ENCODE peak calls at places on chromosomes 2 and 18, in six cellular contexts. G, V, U, P, F and T are unnamed samples.

GRCh38 chr2:171136024-171136423 is 24.7 kb downstream of the TLK1 start:
- DNase-seq in U (no peak), V (no peak), P (no peak), G (no peak), F (no peak), T (no peak)

GRCh38 chr2:10129490-10129889 is 7.0 kb downstream of the RRM2 start:
- DNase-seq in P (no peak), V (no peak), U (no peak), G (no peak), F (no peak), T (no peak)

GRCh38 chr2:168565112-168565511 is 109.0 kb downstream of the CERS6 start:
- DNase-seq in P (no peak), G (no peak), F (peak), U (no peak), V (no peak), T (peak)

GRCh38 chr2:72131371-72131891 is 16.2 kb downstream of the CYP26B1 start:
- DNase-seq in F (no peak), P (no peak), G (no peak), U (no peak), V (no peak), T (no peak)

GRCh38 chr2:184598313-184599053 is at the start of gene ZNF804A:
- DNase-seq in U (peak), F (peak), V (no peak), P (no peak), G (peak), T (peak)

GRCh38 chr2:9765611-9766531 is 77.4 kb upstream of the TAF1B start:
- DNase-seq in P (no peak), U (no peak), G (no peak), F (no peak), V (no peak), T (no peak)

GRCh38 chr2:110741491-110741980 is 9.2 kb downstream of the ACOXL start:
- DNase-seq in F (no peak), U (no peak), V (no peak), G (no peak), P (no peak), T (no peak)

GRCh38 chr18:43757273-43757672 is 480.0 kb upstream of the SYT4 start:
- DNase-seq in G (no peak), F (no peak), P (no peak), V (no peak), U (no peak), T (no peak)

GRCh38 chr2:134014196-134014960 is 239.5 kb upstream of the MGAT5 start:
- DNase-seq in P (no peak), U (no peak), G (no peak), V (no peak), F (peak), T (no peak)

GRCh38 chr2:239223330-239224248 is 177.2 kb downstream of the HDAC4 start:
- DNase-seq in V (no peak), P (no peak), G (peak), F (peak), U (peak), T (no peak)

GRCh38 chr2:239378021-239378917 is 22.6 kb downstream of the HDAC4 start:
- DNase-seq in F (no peak), G (no peak), V (no peak), U (no peak), P (no peak), T (no peak)

GRCh38 chr18:54983041-54983686 is 23.9 kb upstream of the CCDC68 start:
- DNase-seq in G (no peak), F (peak), P (no peak), U (no peak), V (no peak), T (peak)

GRCh38 chr2:37590119-37590571 is 81.3 kb downstream of the CDC42EP3 start:
- DNase-seq in G (no peak), P (no peak), U (peak), F (peak), V (no peak), T (peak)

GRCh38 chr2:18245375-18245774 is 315.1 kb downstream of the RDH14 start:
- DNase-seq in P (no peak), F (no peak), G (no peak), V (no peak), U (no peak), T (no peak)

GRCh38 chr18:76708727-76709353 is 113.5 kb upstream of the ZNF236 start:
- DNase-seq in U (no peak), F (no peak), P (no peak), G (no peak), V (no peak), T (no peak)

GRCh38 chr2:70938580-70938938 is 2.9 kb downstream of the ATP6V1B1 start:
- DNase-seq in U (no peak), V (no peak), P (no peak), F (no peak), G (no peak), T (no peak)

GRCh38 chr2:67500541-67500940 is 103.4 kb downstream of the ETAA1 start:
- DNase-seq in U (no peak), F (peak), P (no peak), G (no peak), V (no peak), T (no peak)

GRCh38 chr2:23373666-23374065 is 11.3 kb upstream of the KLHL29 start:
- DNase-seq in P (no peak), F (peak), V (no peak), U (no peak), G (no peak), T (no peak)

GRCh38 chr2:200026838-200027237 is 71.5 kb downstream of the MAIP1 start:
- DNase-seq in U (no peak), V (no peak), P (no peak), F (peak), G (no peak), T (peak)

GRCh38 chr2:102508863-102509262 is 35.8 kb downstream of the SLC9A4 start:
- DNase-seq in G (no peak), V (no peak), P (no peak), U (no peak), F (no peak), T (no peak)

GRCh38 chr2:113157108-113157896 is 16.5 kb upstream of the PSD4 start:
- DNase-seq in U (peak), P (no peak), V (no peak), F (no peak), G (no peak), T (peak)

GRCh38 chr2:174836345-174836999 is 72.2 kb upstream of the CHRNA1 start:
- DNase-seq in U (peak), F (peak), P (no peak), G (no peak), V (no peak), T (peak)

GRCh38 chr2:43225788-43226557 is 433 bp downstream of the ZFP36L2 start:
- DNase-seq in F (peak), P (peak), G (peak), U (peak), V (no peak), T (peak)

GRCh38 chr2:67840460-67841068 is 222.2 kb downstream of the C1D start:
- DNase-seq in U (peak), F (peak), G (peak), V (no peak), P (no peak), T (peak)

GRCh38 chr18:8890957-8891464 is 185.7 kb downstream of the MTCL1 start:
- DNase-seq in G (no peak), P (no peak), U (no peak), V (no peak), F (peak), T (peak)

GRCh38 chr2:10317646-10318045 is 14.9 kb downstream of the HPCAL1 start:
- DNase-seq in U (no peak), F (no peak), G (no peak), P (no peak), V (no peak), T (no peak)

GRCh38 chr2:86622878-86623548 is 652 bp downstream of the RNF103 start:
- DNase-seq in P (peak), U (peak), V (no peak), G (peak), F (no peak), T (peak)

GRCh38 chr2:218079943-218080913 is 11.2 kb downstream of the RUFY4 start:
- DNase-seq in G (no peak), V (no peak), P (no peak), U (no peak), F (no peak), T (no peak)

GRCh38 chr2:10448646-10449480 is 736 bp upstream of the ODC1 start:
- DNase-seq in G (peak), F (peak), V (peak), U (peak), P (peak), T (peak)

GRCh38 chr2:26469092-26469710 is 8.7 kb downstream of the OTOF start:
- DNase-seq in P (no peak), G (no peak), F (peak), V (no peak), U (no peak), T (peak)

GRCh38 chr2:134897932-134898331 is 20.7 kb upstream of the CCNT2 start:
- DNase-seq in G (no peak), V (no peak), U (no peak), F (peak), P (no peak), T (no peak)

GRCh38 chr18:77016936-77017335 is 115.6 kb downstream of the MBP start:
- DNase-seq in U (no peak), V (no peak), F (no peak), G (no peak), P (no peak), T (no peak)

GRCh38 chr2:38601463-38602135 is 1.1 kb downstream of the HNRNPLL start:
- DNase-seq in V (no peak), F (peak), P (no peak), U (no peak), G (no peak), T (no peak)

GRCh38 chr2:173884403-173884802 is 80.8 kb downstream of the SP3 start:
- DNase-seq in V (no peak), P (no peak), U (peak), F (peak), G (peak), T (peak)

GRCh38 chr2:226728996-226729395 is 70.6 kb downstream of the IRS1 start:
- DNase-seq in F (peak), P (no peak), G (no peak), V (no peak), U (no peak), T (peak)

GRCh38 chr2:95379616-95379925 is 22.9 kb upstream of the FAHD2A start:
- DNase-seq in P (no peak), G (no peak), F (no peak), V (no peak), U (no peak), T (no peak)

GRCh38 chr2:191228861-191229260 is 16.3 kb upstream of the MYO1B start:
- DNase-seq in V (no peak), F (no peak), G (peak), P (no peak), U (no peak), T (no peak)

GRCh38 chr2:121210691-121211090 is 74.3 kb downstream of the TFCP2L1 start:
- DNase-seq in P (no peak), U (no peak), G (peak), V (no peak), F (no peak), T (peak)

GRCh38 chr2:117771969-117772630 is 42.4 kb upstream of the DDX18 start:
- DNase-seq in U (no peak), P (no peak), V (no peak), G (no peak), F (peak), T (peak)

DNA sequence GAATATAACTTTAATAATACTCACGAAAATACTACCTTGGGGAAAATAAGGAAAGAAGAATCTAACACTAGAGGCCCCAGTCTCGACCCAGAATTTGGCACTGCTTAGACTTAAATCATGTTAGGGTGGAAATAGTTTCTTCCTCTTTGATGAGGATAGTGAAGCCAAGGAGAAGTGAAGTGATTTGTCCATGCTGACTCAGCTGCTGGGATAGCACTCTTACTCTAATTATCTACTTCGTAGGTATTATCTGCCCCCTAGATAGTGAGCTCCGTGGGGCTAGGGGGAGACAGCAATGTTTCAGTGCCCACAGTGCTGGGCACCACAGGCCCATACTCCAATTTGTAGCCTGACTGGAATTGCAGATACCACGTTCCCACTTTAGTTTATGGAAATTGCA is 2.6 kb downstream of the KCTD1 start:
- DNase-seq in G (no peak), U (no peak), V (no peak), F (no peak), P (no peak), T (no peak)
- H3K4me3 ChIP-seq in G (peak), U (no peak), V (no peak), F (no peak), P (no peak), T (peak)

GRCh38 chr2:236744316-236745105 is 174.9 kb downstream of the ACKR3 start:
- DNase-seq in P (no peak), V (no peak), U (no peak), G (no peak), F (peak), T (peak)

GRCh38 chr2:236743623-236744280 is 174.1 kb downstream of the ACKR3 start:
- DNase-seq in F (peak), P (no peak), U (no peak), V (no peak), G (no peak), T (peak)

GRCh38 chr2:236745420-236746210 is 176.0 kb downstream of the ACKR3 start:
- DNase-seq in P (no peak), U (no peak), V (no peak), G (no peak), F (peak), T (peak)

GRCh38 chr2:236740506-236740905 is 170.9 kb downstream of the ACKR3 start:
- DNase-seq in U (no peak), F (no peak), V (no peak), G (no peak), P (no peak), T (no peak)

DNA sequence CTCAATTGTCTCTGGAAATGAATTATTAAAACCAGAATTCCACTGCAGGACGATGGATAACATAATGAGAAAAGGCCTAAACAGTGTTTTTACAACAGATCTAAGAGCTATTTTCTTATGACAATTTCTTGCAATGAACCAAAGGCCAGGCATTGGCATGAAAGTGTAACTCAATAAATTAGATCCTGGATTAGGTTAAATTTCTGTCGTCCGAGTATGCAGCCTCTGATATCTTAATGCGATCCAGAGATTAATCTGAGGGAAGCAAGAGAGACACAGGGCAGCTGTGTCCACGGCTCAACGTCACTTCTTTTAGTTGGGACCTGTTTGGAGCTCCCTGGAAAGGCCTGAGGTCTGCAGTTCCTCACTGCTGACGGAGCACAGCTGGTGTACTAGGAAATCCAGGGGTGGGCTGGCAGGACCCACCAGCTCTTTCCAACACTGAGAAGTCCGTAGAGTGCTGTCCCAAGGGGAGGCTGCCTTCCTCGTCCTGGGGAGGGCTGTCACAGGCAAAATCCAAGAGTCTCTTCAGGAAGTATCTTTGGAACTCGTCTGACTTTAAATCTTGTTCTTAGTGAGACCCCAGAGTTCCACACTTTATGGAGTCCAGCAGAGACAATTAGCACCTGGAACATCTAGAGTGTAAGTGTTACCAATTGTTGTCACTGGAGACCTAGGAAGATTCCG is 173.5 kb downstream of the ACKR3 start:
- DNase-seq in U (no peak), G (no peak), P (no peak), F (no peak), V (no peak), T (no peak)
- H3K4me3 ChIP-seq in U (no peak), G (no peak), P (no peak), F (no peak), V (no peak), T (no peak)

GRCh38 chr2:39780825-39781600 is 2.0 kb upstream of the THUMPD2 start:
- DNase-seq in P (no peak), V (no peak), U (no peak), G (no peak), F (no peak), T (no peak)

GRCh38 chr2:39778775-39779751 is at the start of gene THUMPD2:
- DNase-seq in G (peak), P (peak), V (peak), U (peak), F (peak), T (peak)

GRCh38 chr2:39779926-39780325 is 868 bp upstream of the THUMPD2 start:
- DNase-seq in G (no peak), P (no peak), V (no peak), U (no peak), F (no peak), T (no peak)

GRCh38 chr2:39781697-39782096 is 2.6 kb upstream of the THUMPD2 start:
- DNase-seq in U (no peak), V (no peak), P (no peak), F (no peak), G (no peak), T (peak)

GRCh38 chr2:39778233-39778632 is 825 bp downstream of the THUMPD2 start:
- DNase-seq in V (no peak), U (no peak), F (no peak), P (no peak), G (no peak), T (no peak)
- H3K4me3 ChIP-seq in V (peak), U (no peak), F (peak), P (peak), G (peak), T (peak)

GRCh38 chr18:49321271-49321670 is 139.2 kb downstream of the DYM start:
- DNase-seq in U (no peak), G (no peak), P (no peak), F (no peak), V (no peak), T (no peak)
- H3K4me3 ChIP-seq in U (no peak), G (no peak), P (no peak), F (no peak), V (no peak), T (no peak)

GRCh38 chr2:109432421-109432820 is 181.3 kb downstream of the SEPTIN10 start:
- DNase-seq in P (no peak), G (no peak), U (no peak), F (no peak), V (no peak), T (no peak)

GRCh38 chr2:109433486-109433885 is 180.3 kb downstream of the SEPTIN10 start:
- DNase-seq in G (no peak), U (peak), F (no peak), V (no peak), P (no peak), T (no peak)

GRCh38 chr2:109435066-109435690 is 178.6 kb downstream of the SEPTIN10 start:
- DNase-seq in F (no peak), U (peak), V (no peak), P (no peak), G (no peak), T (no peak)

GRCh38 chr2:109434351-109434750 is 179.4 kb downstream of the SEPTIN10 start:
- DNase-seq in U (peak), F (no peak), G (no peak), P (no peak), V (no peak), T (no peak)

DNA sequence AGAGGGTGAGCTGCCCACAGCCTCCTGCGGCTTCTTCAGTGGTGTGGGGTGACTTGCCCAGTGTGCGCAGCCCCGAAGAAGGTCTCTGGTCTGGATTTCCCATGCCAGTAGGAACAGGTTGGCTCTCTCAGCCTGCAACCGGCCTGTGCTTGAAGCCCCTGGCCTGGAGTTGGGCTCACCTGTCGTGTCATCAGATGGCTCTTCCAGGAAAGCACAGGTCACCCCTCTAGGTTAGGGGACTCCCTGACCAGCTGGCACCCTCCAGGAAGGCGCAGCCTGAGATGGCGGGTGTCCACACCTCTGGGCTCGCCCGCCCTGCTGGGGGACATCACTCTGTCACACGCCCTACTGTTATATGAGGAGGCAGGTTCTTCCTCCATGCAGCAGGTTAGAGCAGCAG is 179.8 kb downstream of the SEPTIN10 start:
- DNase-seq in G (no peak), V (no peak), P (no peak), F (no peak), U (no peak), T (no peak)
- H3K4me3 ChIP-seq in G (no peak), V (no peak), P (no peak), F (no peak), U (no peak), T (no peak)